ENCODE peak calls at places on chromosomes 6 and 20, in six cellular contexts. A is putamen, B is neural crest cell, P is HEK293T, Q is omental fat pad, D is left ventricle myocardium superior. O is an unnamed sample.

GRCh38 chr20:19449051-19449450 is 236.6 kb downstream of the SLC24A3 start:
- DNase-seq in P (no peak), Q (no peak), B (no peak), D (no peak), A (no peak), O (no peak)

GRCh38 chr20:46757754-46758678 is 48.6 kb downstream of the SLC2A10 start:
- DNase-seq in D (peak), B (peak), Q (no peak), A (peak), P (peak), O (peak)

GRCh38 chr6:137261393-137262154 is 42.4 kb upstream of the IFNGR1 start:
- DNase-seq in D (no peak), A (no peak), Q (no peak), P (no peak), B (no peak), O (no peak)

GRCh38 chr6:142902636-142903053 is 42.3 kb downstream of the HIVEP2 start:
- DNase-seq in Q (no peak), A (no peak), B (no peak), P (no peak), D (peak), O (peak)

GRCh38 chr6:104648347-104648746 is 211.4 kb downstream of the HACE1 start:
- DNase-seq in Q (no peak), D (no peak), B (no peak), P (no peak), A (no peak), O (no peak)

GRCh38 chr20:18012901-18013300 is 44.1 kb downstream of the MGME1 start:
- DNase-seq in D (no peak), Q (no peak), P (no peak), A (no peak), B (no peak), O (no peak)

GRCh38 chr6:139376054-139376355 is 1.6 kb upstream of the CITED2 start:
- DNase-seq in P (peak), A (peak), Q (no peak), B (no peak), D (peak), O (peak)

GRCh38 chr6:150599199-150600002 is at the start of gene PLEKHG1:
- DNase-seq in P (peak), D (peak), B (peak), A (no peak), Q (no peak), O (peak)

GRCh38 chr6:159654483-159655098 is 38.5 kb downstream of the SOD2 start:
- DNase-seq in Q (no peak), P (peak), A (peak), B (no peak), D (no peak), O (no peak)

GRCh38 chr6:40733770-40734396 is 146.7 kb upstream of the LRFN2 start:
- DNase-seq in B (no peak), A (no peak), P (no peak), D (no peak), Q (no peak), O (no peak)

GRCh38 chr6:38215225-38215624 is 395.7 kb downstream of the ZFAND3 start:
- DNase-seq in B (no peak), D (no peak), P (no peak), Q (no peak), A (no peak), O (no peak)

GRCh38 chr20:37408930-37409210 is 62.9 kb downstream of the SRC start:
- DNase-seq in Q (no peak), P (no peak), B (no peak), A (no peak), D (no peak), O (no peak)

GRCh38 chr6:34598725-34599124 is 42.6 kb upstream of the SPDEF start:
- DNase-seq in Q (no peak), D (peak), A (no peak), B (no peak), P (no peak), O (no peak)

GRCh38 chr6:102936959-102937358 is 1543.5 kb downstream of the GRIK2 start:
- DNase-seq in Q (no peak), B (no peak), D (no peak), P (no peak), A (no peak), O (no peak)